ENCODE peak calls at places on chromosomes 12 and 14, in five cellular contexts. B, V, O, S and I are unnamed samples.

GRCh38 chr12:81209001-81209400 is 131.1 kb downstream of the ACSS3 start:
- DNase-seq in B (no peak), O (no peak), S (no peak), V (no peak), I (peak)

GRCh38 chr14:71206766-71207371 is 299.6 kb downstream of the PCNX1 start:
- DNase-seq in O (no peak), S (no peak), B (no peak), V (peak), I (no peak)

GRCh38 chr12:51265024-51265423 is 5.2 kb downstream of the SMAGP start:
- DNase-seq in V (no peak), S (no peak), O (peak), B (no peak), I (no peak)

GRCh38 chr12:30420561-30420960 is 275.1 kb downstream of the IPO8 start:
- DNase-seq in V (no peak), B (no peak), O (no peak), S (no peak), I (no peak)

GRCh38 chr12:10305411-10305810 is 2.3 kb upstream of the KLRD1 start:
- DNase-seq in V (no peak), B (no peak), O (no peak), S (no peak), I (no peak)

GRCh38 chr14:100078997-100079561 is 13.9 kb downstream of the EVL start:
- DNase-seq in V (no peak), S (peak), O (no peak), B (peak), I (no peak)

GRCh38 chr12:19138551-19139344 is 9.2 kb downstream of the PLEKHA5 start:
- DNase-seq in V (no peak), O (no peak), B (no peak), S (peak), I (no peak)

GRCh38 chr14:29783556-29783955 is 144.1 kb downstream of the PRKD1 start:
- DNase-seq in V (no peak), O (no peak), S (no peak), B (no peak), I (no peak)

GRCh38 chr12:66409195-66409871 is 107.0 kb downstream of the HELB start:
- DNase-seq in S (peak), O (no peak), V (peak), B (peak), I (peak)

GRCh38 chr12:5622280-5622679 is 190.4 kb downstream of the NTF3 start:
- DNase-seq in B (no peak), O (no peak), V (no peak), S (no peak), I (no peak)

GRCh38 chr12:18825138-18825537 is 87.2 kb downstream of the CAPZA3 start:
- DNase-seq in O (no peak), V (no peak), S (peak), B (no peak), I (no peak)

GRCh38 chr14:66709292-66709691 is 201.3 kb downstream of the GPHN start:
- DNase-seq in O (no peak), S (no peak), B (no peak), V (no peak), I (peak)

GRCh38 chr14:93787465-93788306 is 599 bp downstream of the PRIMA1 start:
- DNase-seq in V (no peak), S (no peak), B (peak), O (no peak), I (no peak)

GRCh38 chr12:10562306-10562933 is 51.0 kb downstream of the MAGOHB start:
- DNase-seq in B (no peak), V (peak), S (peak), O (no peak), I (peak)

GRCh38 chr12:92384571-92384970 is 238.9 kb upstream of the BTG1 start:
- DNase-seq in S (no peak), O (no peak), V (no peak), B (no peak), I (no peak)
- TF ChIP-seq ESRRA in S (no peak), O (no peak), V (no peak), B (no peak), I (no peak)

GRCh38 chr12:104056419-104056972 is 6.5 kb upstream of the GLT8D2 start:
- DNase-seq in S (no peak), B (no peak), O (no peak), V (no peak), I (no peak)

GRCh38 chr12:104057771-104058197 is 6.5 kb upstream of the HCFC2 start:
- DNase-seq in S (peak), O (no peak), B (no peak), V (peak), I (no peak)

GRCh38 chr12:104059963-104060362 is 4.4 kb upstream of the HCFC2 start:
- DNase-seq in B (no peak), V (no peak), S (no peak), O (no peak), I (no peak)

GRCh38 chr12:104060791-104061190 is 3.5 kb upstream of the HCFC2 start:
- DNase-seq in O (no peak), V (no peak), B (no peak), S (no peak), I (no peak)

GRCh38 chr12:104058796-104059195 is 5.5 kb upstream of the HCFC2 start:
- DNase-seq in O (no peak), S (no peak), B (no peak), V (no peak), I (no peak)
- TF ChIP-seq ESRRA in O (no peak), S (no peak), B (no peak), V (no peak), I (no peak)

DNA sequence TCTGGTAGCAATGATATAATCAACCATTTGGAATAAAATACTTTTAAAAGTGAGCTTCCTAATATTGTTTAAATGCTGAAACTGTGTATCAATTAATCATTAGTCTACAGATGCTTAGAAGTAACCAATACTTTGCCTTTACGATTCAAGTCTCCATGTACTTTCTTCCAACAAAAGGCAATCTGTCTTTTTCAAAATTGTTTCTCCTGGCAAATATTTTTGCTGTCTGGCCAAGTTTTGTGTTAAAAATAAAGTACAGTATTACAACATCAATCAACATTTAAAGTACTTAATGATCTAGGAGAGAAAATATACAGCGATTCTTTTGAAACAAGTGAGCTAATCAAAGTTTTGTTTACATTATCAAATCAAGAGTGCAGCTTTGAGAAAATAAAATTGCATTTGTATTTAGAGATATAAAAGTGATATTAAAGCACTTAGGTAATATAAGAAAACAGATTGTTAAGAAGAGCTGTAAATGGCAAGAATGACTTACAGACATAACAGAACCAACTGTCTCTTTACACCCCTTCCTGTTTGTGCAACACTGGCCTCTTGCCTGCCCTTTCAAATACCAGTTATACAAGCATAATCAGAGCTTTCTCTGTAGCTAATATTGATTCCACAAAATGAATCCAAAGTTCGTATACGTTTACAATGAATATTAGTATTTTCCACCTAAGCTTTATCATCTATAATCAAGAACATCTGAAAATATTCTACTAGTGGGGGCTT is 38.2 kb upstream of the FBLN5 start:
- DNase-seq in V (no peak), O (no peak), S (no peak), B (no peak), I (no peak)
- TF ChIP-seq ESRRA in V (no peak), O (no peak), S (no peak), B (no peak), I (no peak)

DNA sequence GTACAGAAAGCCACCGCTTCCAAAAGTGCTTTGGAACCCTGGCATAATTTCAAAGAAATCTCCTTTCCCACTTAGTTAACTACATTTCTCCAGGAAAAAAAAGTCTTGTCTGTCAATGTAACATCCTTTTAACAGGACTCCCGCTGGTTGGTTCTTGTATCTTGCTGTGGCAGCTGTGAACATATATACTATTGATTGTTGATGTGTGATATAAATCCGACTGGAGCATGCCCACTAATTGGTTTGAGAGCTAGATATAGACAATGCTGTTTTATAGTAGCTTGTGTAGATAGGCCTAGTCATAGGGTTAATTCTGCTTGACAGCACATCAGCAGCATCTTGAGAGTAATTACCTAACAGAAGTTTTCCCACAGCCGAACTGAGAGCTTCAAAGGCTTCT is 89.6 kb downstream of the MSRB3 start:
- DNase-seq in B (no peak), O (no peak), S (no peak), V (no peak), I (no peak)
- TF ChIP-seq ESRRA in B (no peak), O (no peak), S (no peak), V (no peak), I (no peak)

DNA sequence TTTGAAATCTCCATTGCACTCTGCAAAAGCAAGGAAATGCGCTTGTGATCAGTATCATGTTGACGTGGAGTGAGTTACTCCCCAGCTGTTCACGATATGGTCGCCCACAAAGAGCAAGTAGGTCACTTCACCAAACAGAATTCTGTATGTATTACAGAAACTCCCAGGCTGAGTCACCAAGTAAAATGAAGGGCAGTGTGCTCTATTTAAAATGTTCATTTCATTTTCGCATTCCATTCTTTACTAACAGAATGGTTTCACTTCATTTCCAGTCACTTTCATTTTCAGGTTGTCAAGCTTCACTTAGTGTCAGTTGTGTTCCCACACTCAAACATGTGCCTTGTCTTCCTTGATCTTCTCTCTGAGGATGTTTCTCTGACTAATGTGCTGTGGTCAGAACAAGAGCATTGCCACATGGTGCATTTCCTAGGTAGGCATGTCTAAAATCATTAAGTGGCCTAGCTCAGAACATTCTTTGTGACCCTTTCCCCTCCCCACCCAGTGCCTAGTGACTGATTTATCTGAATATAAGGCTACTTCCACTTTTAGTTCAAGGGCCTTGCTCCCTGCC is 391.2 kb downstream of the RAD51B start:
- DNase-seq in O (peak), S (peak), B (no peak), V (peak), I (peak)
- TF ChIP-seq ESRRA in O (no peak), S (no peak), B (no peak), V (no peak), I (no peak)

DNA sequence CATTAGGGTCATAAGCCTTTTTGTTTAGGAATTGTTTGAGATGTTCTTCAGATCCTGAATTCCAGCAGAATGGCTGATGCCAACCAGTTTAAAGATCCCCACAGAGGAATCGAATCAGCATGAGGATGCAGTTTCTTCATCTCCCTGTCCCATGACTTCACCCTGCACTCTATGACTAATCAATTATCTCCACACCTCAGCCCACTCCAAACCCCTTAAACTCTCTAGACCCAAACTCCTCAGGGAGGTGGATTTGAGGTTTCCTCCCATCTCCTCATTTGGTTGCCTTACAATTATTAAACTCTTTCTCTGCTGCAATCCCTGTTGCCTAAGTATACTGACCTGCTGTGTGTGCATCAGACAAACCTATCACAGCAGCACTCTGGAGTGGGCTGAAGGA is 86.5 kb upstream of the CRY1 start:
- DNase-seq in O (no peak), V (peak), S (no peak), B (no peak), I (no peak)
- TF ChIP-seq ESRRA in O (no peak), V (no peak), S (no peak), B (no peak), I (no peak)

GRCh38 chr14:81436296-81437138 is 36.4 kb upstream of the STON2 start:
- DNase-seq in O (no peak), S (peak), B (peak), V (peak), I (peak)
- TF ChIP-seq ESRRA in O (no peak), S (no peak), B (no peak), V (no peak), I (peak)

GRCh38 chr14:81452766-81453165 is 52.6 kb upstream of the STON2 start:
- DNase-seq in B (no peak), S (no peak), O (no peak), V (no peak), I (no peak)
- TF ChIP-seq ESRRA in B (no peak), S (no peak), O (no peak), V (no peak), I (no peak)

DNA sequence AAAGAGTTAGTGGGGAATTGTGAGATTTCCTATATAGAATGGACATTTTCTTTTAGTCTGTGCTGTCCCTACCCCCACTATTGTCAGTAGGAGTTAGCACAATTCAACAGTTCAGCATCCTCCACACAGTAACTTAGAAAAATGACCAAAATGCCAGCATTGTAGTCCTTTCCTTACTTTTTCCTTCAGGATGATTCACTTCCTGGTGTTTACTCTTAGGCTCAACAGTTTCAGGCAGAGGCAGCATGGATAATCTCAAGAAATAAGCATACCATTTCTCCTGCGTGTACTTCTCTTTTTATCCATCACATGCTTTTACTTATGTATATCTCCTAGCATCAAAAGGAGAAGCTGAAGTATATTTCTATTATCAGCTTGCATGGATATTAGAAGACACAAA is 683.4 kb downstream of the SLC16A7 start:
- DNase-seq in V (no peak), O (no peak), B (no peak), S (no peak), I (no peak)
- TF ChIP-seq ESRRA in V (no peak), O (no peak), B (no peak), S (no peak), I (no peak)